ENCODE peak calls at places on chromosomes 16 and 17, in five cellular contexts. One of them, this sample, is unnamed.

GRCh38 chr16:83211711-83212110 is 584.9 kb downstream of the CDH13 start:
- DNase-seq in cardiac fibroblast: no peak
- DNase-seq in fibroblast of lung: no peak
- DNase-seq in tibial artery: no peak
- DNase-seq in pancreas: no peak
- DNase-seq in this sample: no peak

GRCh38 chr16:2584742-2585650 is 47.2 kb downstream of the PDPK1 start:
- DNase-seq in pancreas: peak; percentile 55
- DNase-seq in fibroblast of lung: no peak
- DNase-seq in tibial artery: peak; percentile 64
- DNase-seq in cardiac fibroblast: no peak
- DNase-seq in this sample: peak; percentile 36

GRCh38 chr16:53984936-53985335 is 281.0 kb downstream of the FTO start:
- DNase-seq in cardiac fibroblast: no peak
- DNase-seq in tibial artery: no peak
- DNase-seq in fibroblast of lung: no peak
- DNase-seq in pancreas: no peak
- DNase-seq in this sample: no peak

GRCh38 chr16:8577678-8578304 is 12.5 kb downstream of the TMEM114 start:
- DNase-seq in pancreas: no peak
- DNase-seq in tibial artery: no peak
- DNase-seq in cardiac fibroblast: no peak
- DNase-seq in fibroblast of lung: no peak
- DNase-seq in this sample: no peak

GRCh38 chr17:50835563-50836231 is at the start of gene WFIKKN2:
- DNase-seq in pancreas: peak; percentile 56
- DNase-seq in fibroblast of lung: no peak
- DNase-seq in cardiac fibroblast: no peak
- DNase-seq in tibial artery: peak; percentile 62
- DNase-seq in this sample: no peak

GRCh38 chr17:73316919-73317505 is 5.2 kb upstream of the CDC42EP4 start:
- DNase-seq in fibroblast of lung: no peak
- DNase-seq in tibial artery: no peak
- DNase-seq in pancreas: no peak
- DNase-seq in cardiac fibroblast: peak; percentile 68
- DNase-seq in this sample: peak; percentile 56

GRCh38 chr16:11038777-11039176 is 94.4 kb downstream of the CLEC16A start:
- DNase-seq in tibial artery: no peak
- DNase-seq in cardiac fibroblast: no peak
- DNase-seq in fibroblast of lung: no peak
- DNase-seq in pancreas: no peak
- DNase-seq in this sample: no peak

GRCh38 chr17:41885733-41886132 is 20.5 kb upstream of the KLHL11 start:
- DNase-seq in fibroblast of lung: no peak
- DNase-seq in pancreas: no peak
- DNase-seq in cardiac fibroblast: no peak
- DNase-seq in tibial artery: no peak
- DNase-seq in this sample: no peak

GRCh38 chr16:75761111-75761510 is 34.8 kb upstream of the CPHXL start:
- DNase-seq in pancreas: no peak
- DNase-seq in cardiac fibroblast: peak; percentile 56
- DNase-seq in tibial artery: no peak
- DNase-seq in fibroblast of lung: peak; percentile 34
- DNase-seq in this sample: peak; percentile 64

GRCh38 chr16:10946308-10946707 is 1.9 kb downstream of the CLEC16A start:
- DNase-seq in pancreas: no peak
- DNase-seq in tibial artery: no peak
- DNase-seq in fibroblast of lung: peak; percentile 67
- DNase-seq in cardiac fibroblast: no peak
- DNase-seq in this sample: no peak

GRCh38 chr17:34024303-34025178 is 230.5 kb upstream of the CCL2 start:
- DNase-seq in tibial artery: no peak
- DNase-seq in pancreas: no peak
- DNase-seq in cardiac fibroblast: no peak
- DNase-seq in fibroblast of lung: no peak
- DNase-seq in this sample: no peak

GRCh38 chr16:63702981-63703590 is 1418.8 kb downstream of the CDH11 start:
- DNase-seq in tibial artery: no peak
- DNase-seq in fibroblast of lung: no peak
- DNase-seq in pancreas: peak; percentile 58
- DNase-seq in cardiac fibroblast: no peak
- DNase-seq in this sample: no peak

GRCh38 chr17:79005063-79005861 is 4.3 kb downstream of the CANT1 start:
- DNase-seq in fibroblast of lung: no peak
- DNase-seq in tibial artery: peak; percentile 53
- DNase-seq in pancreas: peak; percentile 69
- DNase-seq in cardiac fibroblast: no peak
- DNase-seq in this sample: no peak

GRCh38 chr16:7185689-7186088 is 147.0 kb upstream of the RBFOX1 start:
- DNase-seq in tibial artery: no peak
- DNase-seq in fibroblast of lung: no peak
- DNase-seq in cardiac fibroblast: peak; percentile 0
- DNase-seq in pancreas: no peak
- DNase-seq in this sample: no peak

GRCh38 chr16:17225551-17225950 is 245.2 kb downstream of the XYLT1 start:
- DNase-seq in tibial artery: no peak
- DNase-seq in cardiac fibroblast: no peak
- DNase-seq in fibroblast of lung: peak; percentile 75
- DNase-seq in pancreas: no peak
- DNase-seq in this sample: peak; percentile 59

GRCh38 chr17:69046130-69046807 is 14.5 kb downstream of the ABCA9 start:
- DNase-seq in tibial artery: no peak
- DNase-seq in cardiac fibroblast: no peak
- DNase-seq in pancreas: no peak
- DNase-seq in fibroblast of lung: no peak
- DNase-seq in this sample: no peak

GRCh38 chr16:1746693-1747195 is 24.6 kb downstream of the NME3 start:
- DNase-seq in fibroblast of lung: peak; percentile 81
- DNase-seq in tibial artery: no peak
- DNase-seq in pancreas: peak; percentile 67
- DNase-seq in cardiac fibroblast: peak; percentile 72
- DNase-seq in this sample: no peak

GRCh38 chr17:7081341-7082062 is 1.5 kb upstream of the CLEC10A start:
- DNase-seq in fibroblast of lung: no peak
- DNase-seq in cardiac fibroblast: no peak
- DNase-seq in tibial artery: peak; percentile 54
- DNase-seq in pancreas: peak; percentile 19
- DNase-seq in this sample: no peak

GRCh38 chr17:16328997-16329396 is 24.3 kb downstream of the CENPV start:
- DNase-seq in tibial artery: peak; percentile 21
- DNase-seq in fibroblast of lung: no peak
- DNase-seq in cardiac fibroblast: peak; percentile 21
- DNase-seq in pancreas: no peak
- DNase-seq in this sample: peak; percentile 10
- TF ChIP-seq CTCF in tibial artery: no peak
- TF ChIP-seq CTCF in fibroblast of lung: peak; percentile 21
- TF ChIP-seq CTCF in cardiac fibroblast: peak; percentile 24
- TF ChIP-seq CTCF in pancreas: no peak
- TF ChIP-seq CTCF in this sample: peak; percentile 20

DNA sequence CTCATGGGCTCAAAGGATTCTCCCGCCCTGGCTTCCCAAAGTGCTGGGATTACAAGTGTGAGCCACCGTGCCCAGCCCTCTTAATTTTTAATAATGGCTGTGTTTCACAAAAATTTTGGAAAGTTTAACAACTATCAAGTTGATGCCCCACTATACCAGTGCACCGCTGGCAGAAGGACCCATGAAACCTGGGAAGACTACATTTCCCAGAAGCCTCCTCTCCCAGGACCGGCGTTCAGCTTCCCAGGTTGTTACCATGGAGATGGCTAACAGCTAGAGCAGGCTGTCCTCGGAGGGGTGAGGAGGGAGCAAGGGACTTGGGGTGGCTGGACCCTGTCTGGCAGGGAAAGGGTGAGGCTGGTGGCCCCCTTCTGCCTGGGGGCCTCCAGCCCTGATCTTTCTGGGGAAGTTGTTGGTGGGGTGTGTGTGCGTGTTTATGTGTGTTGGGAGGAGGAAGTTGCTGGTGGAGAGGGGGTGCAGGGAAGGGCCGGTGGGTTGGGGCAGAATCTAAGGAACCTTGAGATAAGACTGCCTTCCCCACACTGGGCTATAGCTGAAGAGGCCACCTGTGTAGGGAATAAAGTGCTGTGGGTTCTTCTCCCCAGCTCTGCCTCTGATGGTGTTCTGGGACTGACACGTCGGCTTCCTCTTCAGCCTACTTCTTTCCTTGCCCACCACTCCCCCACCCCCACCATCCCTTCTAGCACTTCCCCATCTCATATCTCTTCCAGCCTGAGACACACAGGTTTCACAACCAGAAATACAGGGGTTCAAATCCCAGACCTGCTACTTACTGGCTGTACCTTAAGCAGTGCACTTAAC is at the start of gene DRC7:
- DNase-seq in tibial artery: no peak
- DNase-seq in cardiac fibroblast: peak; percentile 50
- DNase-seq in pancreas: peak; percentile 85
- DNase-seq in fibroblast of lung: peak; percentile 41
- DNase-seq in this sample: peak; percentile 30
- H3K4me3 ChIP-seq in tibial artery: no peak within 1 kb of the TSS
- H3K4me3 ChIP-seq in cardiac fibroblast: no peak within 1 kb of the TSS
- H3K4me3 ChIP-seq in pancreas: no peak within 1 kb of the TSS
- H3K4me3 ChIP-seq in fibroblast of lung: peak within 1 kb of the TSS; percentile 33
- H3K4me3 ChIP-seq in this sample: no peak within 1 kb of the TSS

DNA sequence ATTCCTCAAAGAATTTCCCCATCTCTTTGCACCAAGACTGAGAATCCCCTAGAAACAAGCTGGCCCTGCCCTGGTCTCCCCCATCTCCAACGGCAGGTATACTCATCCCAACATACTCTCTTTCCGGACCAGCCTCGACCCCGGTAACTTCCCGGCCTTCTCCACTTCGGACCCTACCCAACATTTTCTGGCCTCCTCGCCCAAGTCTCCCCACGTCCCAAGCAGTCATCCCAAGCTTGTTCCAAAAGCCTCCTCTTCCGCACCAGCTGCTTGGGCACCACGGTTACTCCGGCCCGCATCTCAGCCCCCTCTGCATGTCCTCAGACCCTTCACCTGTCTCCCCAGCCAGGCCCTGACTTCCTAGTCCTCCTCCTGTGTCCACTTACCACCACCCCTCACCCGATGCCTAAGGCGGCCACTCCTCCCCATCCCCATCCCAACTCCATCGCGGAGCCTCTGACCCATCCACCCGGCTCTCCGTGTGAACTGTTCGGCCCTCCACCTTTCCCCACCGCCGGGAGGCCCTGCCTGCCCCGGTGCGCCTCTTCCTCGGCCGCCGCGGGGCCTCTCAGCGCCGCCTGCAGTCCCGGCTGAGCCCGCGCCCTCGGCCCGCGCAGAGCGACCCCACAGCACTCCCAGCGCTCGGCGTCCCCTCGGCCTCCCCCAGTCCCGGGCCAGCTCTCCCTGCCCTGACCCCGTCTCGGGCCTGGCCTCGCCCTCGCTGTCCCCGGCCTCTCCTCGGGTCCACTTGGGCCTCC is 993 bp downstream of the PITPNA start:
- DNase-seq in fibroblast of lung: peak; percentile 20
- DNase-seq in cardiac fibroblast: peak; percentile 22
- DNase-seq in pancreas: no peak
- DNase-seq in tibial artery: no peak
- DNase-seq in this sample: no peak
- TF ChIP-seq CTCF in fibroblast of lung: peak; percentile 9
- TF ChIP-seq CTCF in cardiac fibroblast: peak; percentile 5
- TF ChIP-seq CTCF in pancreas: no peak
- TF ChIP-seq CTCF in tibial artery: peak; percentile 13
- TF ChIP-seq CTCF in this sample: no peak

DNA sequence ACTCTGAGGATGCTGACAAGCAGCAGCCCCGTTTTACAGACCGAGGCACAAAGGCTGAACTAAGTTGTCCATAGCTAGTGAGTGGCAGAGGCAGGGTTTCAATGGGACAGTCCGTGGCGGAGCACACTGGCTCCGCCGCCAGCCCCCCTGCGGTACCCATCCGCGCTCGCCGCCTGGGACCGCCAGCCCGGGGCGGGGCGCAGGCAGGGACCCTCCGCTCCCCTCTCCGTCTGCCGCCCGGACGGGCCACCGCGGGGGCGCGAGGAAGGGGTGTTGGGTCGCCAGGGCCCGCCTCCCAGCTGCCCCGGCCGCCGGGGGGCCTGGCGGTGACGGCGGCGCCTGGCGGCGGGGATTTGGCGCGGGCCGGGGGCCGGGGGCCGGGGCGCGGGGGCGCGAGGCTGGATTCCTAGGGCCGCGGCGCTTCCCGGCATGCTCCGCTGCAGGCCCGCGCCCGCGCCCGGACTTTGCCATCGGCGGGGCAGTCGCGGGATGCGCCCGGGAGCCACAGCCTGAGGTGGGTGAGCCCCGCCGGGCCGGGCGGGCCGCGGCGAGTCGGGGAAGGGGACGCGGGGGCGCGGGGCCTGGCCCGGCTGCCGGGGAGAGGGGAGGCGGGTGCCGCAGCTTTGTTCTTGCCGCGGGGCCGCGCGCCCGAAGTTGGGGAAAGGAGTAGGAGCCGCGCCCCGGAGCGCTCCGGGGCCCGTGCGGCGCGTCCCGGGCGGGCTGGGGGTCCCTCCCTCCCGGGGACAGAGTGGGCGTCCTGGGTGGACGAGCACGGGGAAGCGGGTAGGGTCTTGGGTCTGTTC is at the start of gene TMEM98:
- DNase-seq in fibroblast of lung: peak; percentile 42
- DNase-seq in cardiac fibroblast: peak; percentile 30
- DNase-seq in pancreas: peak; percentile 62
- DNase-seq in tibial artery: no peak
- DNase-seq in this sample: no peak
- H3K4me3 ChIP-seq in fibroblast of lung: peak within 1 kb of the TSS; percentile 94
- H3K4me3 ChIP-seq in cardiac fibroblast: peak within 1 kb of the TSS; percentile 62
- H3K4me3 ChIP-seq in pancreas: peak within 1 kb of the TSS; percentile 59
- H3K4me3 ChIP-seq in tibial artery: peak within 1 kb of the TSS; percentile 92
- H3K4me3 ChIP-seq in this sample: peak within 1 kb of the TSS; percentile 43

DNA sequence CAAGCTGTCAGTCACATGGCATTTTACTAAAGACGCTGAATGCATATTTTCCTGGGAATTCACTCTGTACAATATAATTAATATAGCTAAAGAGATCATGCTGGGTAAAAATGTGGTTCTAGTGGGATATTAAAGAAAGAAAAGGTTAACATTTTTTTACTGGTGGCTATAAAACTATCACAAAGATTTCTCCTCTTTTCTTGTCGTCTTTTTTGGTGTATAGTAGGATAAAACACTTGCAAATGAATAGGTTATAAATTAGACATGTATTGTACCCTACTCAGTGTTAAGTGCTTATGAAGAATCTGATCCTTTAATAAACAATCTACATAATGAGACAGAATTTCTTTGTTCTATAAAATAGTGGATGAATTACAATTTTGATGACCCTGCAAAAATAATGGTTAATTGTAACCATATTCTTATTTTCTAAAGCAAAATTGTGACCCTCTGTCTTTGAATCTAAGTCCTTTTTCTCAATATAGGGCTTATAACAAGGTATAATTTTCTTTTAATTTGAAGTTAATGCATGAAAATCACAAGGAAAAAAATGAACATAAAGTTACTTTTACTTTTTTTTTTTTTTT is 1540.4 kb upstream of the GOT2 start:
- DNase-seq in pancreas: no peak
- DNase-seq in fibroblast of lung: no peak
- DNase-seq in cardiac fibroblast: no peak
- DNase-seq in tibial artery: no peak
- DNase-seq in this sample: no peak
- TF ChIP-seq CTCF in pancreas: no peak
- TF ChIP-seq CTCF in fibroblast of lung: no peak
- TF ChIP-seq CTCF in cardiac fibroblast: no peak
- TF ChIP-seq CTCF in tibial artery: no peak
- TF ChIP-seq CTCF in this sample: no peak